ENCODE peak calls at places on chromosomes 13 and 19, in nine cellular contexts. L is GM12865; P is activated CD8-positive, alpha-beta memory T cell treated with anti-CD3 and anti-CD28 coated beads for 1 hour; I is ACHN; W is amygdala; H is activated T-cell treated with anti-CD3 and anti-CD28 coated beads, Interleukin-2, amount 50 U/mL, for 24 hours; G is HT1080; X is activated T-helper 1 cell treated with Interleukin-2 at 50 U/mL for 16 hours; K is iris pigment epithelial cell. Y is an unnamed sample.
A peak's percentile ranks its signal among the peaks of the same experiment; 100 is the strongest.

GRCh38 chr19:14405758-14406644 is 13.1 kb downstream of the DDX39A start:
- DNase-seq in X (peak; percentile 80), P (peak; percentile 79), I (peak; percentile 71), G (peak; percentile 58), L (peak; percentile 94), H (peak; percentile 97), K (peak; percentile 89), W (peak; percentile 81), Y (no peak)

GRCh38 chr19:4624301-4624700 is 15.0 kb upstream of the TNFAIP8L1 start:
- DNase-seq in I (no peak), X (no peak), L (no peak), W (no peak), P (no peak), G (no peak), H (no peak), K (no peak), Y (no peak)

GRCh38 chr19:50639121-50640112 is at the start of gene SYT3:
- DNase-seq in H (peak; percentile 56), K (peak; percentile 56), G (no peak), L (peak; percentile 5), P (no peak), W (peak; percentile 81), X (no peak), I (peak; percentile 48), Y (no peak)

GRCh38 chr13:38191016-38191415 is 158.6 kb upstream of the UFM1 start:
- DNase-seq in P (no peak), G (no peak), L (no peak), I (no peak), X (no peak), W (no peak), K (no peak), H (no peak), Y (no peak)

GRCh38 chr13:113802090-113802531 is 43.1 kb downstream of the TMEM255B start:
- DNase-seq in I (no peak), X (no peak), H (no peak), K (peak; percentile 66), W (no peak), G (peak; percentile 76), L (no peak), P (no peak), Y (no peak)

GRCh38 chr19:5045015-5045414 is 76.1 kb downstream of the KDM4B start:
- DNase-seq in G (no peak), P (no peak), K (no peak), I (no peak), H (no peak), W (no peak), L (no peak), X (no peak), Y (no peak)

GRCh38 chr13:95027638-95028037 is 273.6 kb downstream of the ABCC4 start:
- DNase-seq in W (no peak), K (no peak), P (no peak), I (no peak), G (no peak), X (no peak), H (no peak), L (no peak), Y (no peak)

GRCh38 chr13:94716016-94716415 is 3.7 kb upstream of the SOX21 start:
- DNase-seq in K (no peak), P (no peak), I (no peak), G (no peak), H (no peak), L (no peak), X (no peak), W (no peak), Y (no peak)

GRCh38 chr13:55038230-55038629 is 2009.6 kb downstream of the OLFM4 start:
- DNase-seq in I (no peak), H (no peak), P (no peak), W (no peak), X (no peak), G (no peak), L (no peak), K (no peak), Y (no peak)